ENCODE peak calls at places on chromosomes 4 and X, in six cellular contexts. L is astrocyte of the spinal cord, O is gastrocnemius medialis, Q is IMR-90, H is cardiac muscle cell, C is GM12864. S is an unnamed sample.

GRCh38 chr4:155245105-155245504 is 36.7 kb downstream of the NPY2R start:
- DNase-seq in C (no peak), L (no peak), H (no peak), Q (no peak), O (no peak), S (no peak)

GRCh38 chr4:91961504-91961903 is 342.3 kb upstream of the GRID2 start:
- DNase-seq in H (no peak), O (no peak), L (peak), C (no peak), Q (peak), S (no peak)

GRCh38 chr4:112449708-112450107 is 66.3 kb downstream of the NEUROG2 start:
- DNase-seq in C (no peak), L (no peak), Q (no peak), O (no peak), H (no peak), S (no peak)

GRCh38 chrX:76428243-76429130 is 977 bp downstream of the MAGEE1 start:
- DNase-seq in L (no peak), C (no peak), H (no peak), Q (no peak), O (no peak), S (no peak)

GRCh38 chrX:38817004-38817703 is 15.9 kb downstream of the MID1IP1 start:
- DNase-seq in Q (peak), L (no peak), C (no peak), O (peak), H (peak), S (no peak)

GRCh38 chrX:20547649-20548051 is 280.9 kb upstream of the RPS6KA3 start:
- DNase-seq in L (peak), O (no peak), H (no peak), C (no peak), Q (peak), S (no peak)

GRCh38 chrX:21408324-21408723 is 34.1 kb downstream of the CNKSR2 start:
- DNase-seq in H (no peak), L (peak), C (no peak), O (no peak), Q (no peak), S (peak)

GRCh38 chr4:25213327-25213979 is 20.4 kb upstream of the PI4K2B start:
- DNase-seq in O (no peak), H (no peak), C (no peak), L (no peak), Q (no peak), S (no peak)

GRCh38 chr4:16225996-16226815 is at the start of gene TAPT1:
- DNase-seq in L (peak), Q (peak), O (peak), C (no peak), H (peak), S (no peak)

GRCh38 chr4:47914219-47914925 is at the start of gene NFXL1:
- DNase-seq in O (peak), H (peak), C (peak), Q (peak), L (peak), S (peak)

GRCh38 chr4:132332932-132333722 is 816.0 kb upstream of the PCDH10 start:
- DNase-seq in H (no peak), Q (no peak), O (no peak), L (peak), C (no peak), S (no peak)

GRCh38 chrX:71619193-71619592 is 882 bp upstream of the CXCR3 start:
- DNase-seq in O (no peak), Q (no peak), H (no peak), L (no peak), C (no peak), S (no peak)

GRCh38 chr4:166941629-166942028 is 292.7 kb downstream of the SPOCK3 start:
- DNase-seq in Q (no peak), C (peak), O (no peak), L (peak), H (no peak), S (no peak)

GRCh38 chr4:25427871-25428270 is 50.8 kb downstream of the ANAPC4 start:
- DNase-seq in L (no peak), H (no peak), Q (no peak), O (no peak), C (no peak), S (no peak)

GRCh38 chr4:85967872-85968271 is 392.0 kb downstream of the MAPK10 start:
- DNase-seq in C (no peak), H (no peak), L (no peak), O (no peak), Q (peak), S (no peak)

GRCh38 chrX:19747672-19748610 is 139.5 kb downstream of the SH3KBP1 start:
- DNase-seq in O (no peak), C (peak), Q (no peak), L (no peak), H (no peak), S (no peak)

GRCh38 chrX:71099736-71100135 is 4.1 kb downstream of the FOXO4 start:
- DNase-seq in Q (no peak), H (no peak), O (no peak), C (no peak), L (no peak), S (no peak)

GRCh38 chrX:47958943-47959342 is 44.8 kb downstream of the ZNF182 start:
- DNase-seq in L (no peak), H (peak), O (no peak), C (no peak), Q (no peak), S (no peak)

GRCh38 chr4:126701756-126702155 is 931.0 kb upstream of the INTU start:
- DNase-seq in Q (peak), C (no peak), O (no peak), L (peak), H (no peak), S (no peak)

GRCh38 chr4:186587416-186588018 is 32.1 kb upstream of the MTNR1A start:
- DNase-seq in O (no peak), Q (peak), L (peak), C (peak), H (peak), S (peak)

GRCh38 chr4:27066591-27066990 is 205.9 kb downstream of the STIM2 start:
- DNase-seq in O (no peak), Q (no peak), H (no peak), L (no peak), C (no peak), S (peak)

GRCh38 chr4:85149656-85150055 is 183.2 kb upstream of the WDFY3 start:
- DNase-seq in L (peak), H (no peak), Q (peak), O (no peak), C (no peak), S (no peak)

GRCh38 chr4:125983168-125983567 is 668.4 kb downstream of the FAT4 start:
- DNase-seq in Q (no peak), O (no peak), H (no peak), C (no peak), L (no peak), S (no peak)

GRCh38 chr4:126778348-126778747 is 854.4 kb upstream of the INTU start:
- DNase-seq in L (peak), Q (peak), H (no peak), O (no peak), C (no peak), S (no peak)

GRCh38 chr4:88137112-88137511 is 21.3 kb downstream of the ABCG2 start:
- DNase-seq in C (no peak), L (peak), Q (peak), O (no peak), H (no peak), S (no peak)
- TF ChIP-seq CTCF in C (no peak), L (no peak), Q (no peak), O (no peak), H (no peak), S (no peak)

DNA sequence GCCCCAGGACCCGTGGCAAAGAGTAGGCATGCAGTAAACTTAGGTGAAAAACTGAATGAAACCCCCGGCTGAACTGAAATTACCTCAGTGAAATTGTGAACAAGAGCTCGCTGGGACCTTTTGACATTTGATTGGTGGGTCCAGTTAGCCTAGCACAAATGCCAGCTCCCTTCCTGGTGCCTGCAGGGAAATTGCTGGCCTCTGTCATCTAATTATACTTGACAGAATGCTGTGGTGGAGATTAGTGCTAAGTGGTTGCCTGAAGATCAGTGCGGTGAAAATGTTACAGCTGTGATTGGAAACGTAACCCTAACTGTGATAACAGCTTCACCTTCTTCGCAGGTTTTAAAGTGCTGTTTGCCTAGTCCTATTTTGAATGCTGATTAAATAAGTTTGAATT is 43.0 kb downstream of the ADD1 start:
- DNase-seq in O (no peak), H (peak), L (no peak), Q (no peak), C (no peak), S (no peak)
- H3K4me3 ChIP-seq in O (no peak), H (peak), L (no peak), Q (no peak), C (no peak), S (no peak)

GRCh38 chr4:159434496-159435241 is 331.8 kb downstream of the RAPGEF2 start:
- DNase-seq in L (peak), O (no peak), Q (peak), C (no peak), H (no peak), S (no peak)

GRCh38 chr4:159429693-159430035 is 326.8 kb downstream of the RAPGEF2 start:
- DNase-seq in L (no peak), C (no peak), Q (no peak), H (no peak), O (no peak), S (no peak)

GRCh38 chr4:159432436-159432835 is 329.6 kb downstream of the RAPGEF2 start:
- DNase-seq in Q (no peak), C (no peak), O (no peak), H (no peak), L (no peak), S (no peak)

GRCh38 chr4:159430896-159431295 is 328.0 kb downstream of the RAPGEF2 start:
- DNase-seq in L (no peak), H (no peak), O (no peak), C (no peak), Q (no peak), S (no peak)

DNA sequence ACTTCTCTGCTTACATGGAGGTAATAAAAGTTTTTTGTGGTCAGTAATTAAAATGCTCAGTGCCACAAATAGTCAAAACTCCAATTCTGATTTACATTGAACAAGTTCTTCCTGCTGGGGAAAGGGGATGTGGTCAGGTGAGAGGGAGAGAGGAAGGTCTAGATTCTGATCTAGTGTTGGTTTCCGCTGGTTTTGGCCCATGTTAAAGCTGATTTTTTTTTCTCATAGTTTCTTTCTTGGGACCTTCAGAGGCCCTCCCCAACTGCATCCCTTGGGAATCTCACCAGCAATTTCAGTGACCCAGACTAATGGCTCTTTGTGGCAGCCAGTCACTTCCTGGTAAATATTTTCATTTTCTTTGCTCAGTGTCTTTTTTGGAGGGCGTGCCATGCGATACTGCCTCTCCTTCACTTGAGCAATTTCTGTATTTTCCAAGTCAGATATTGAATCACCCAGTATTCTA is 332.7 kb downstream of the RAPGEF2 start:
- DNase-seq in L (peak), H (no peak), C (no peak), O (no peak), Q (no peak), S (no peak)
- TF ChIP-seq CTCF in L (no peak), H (no peak), C (no peak), O (no peak), Q (no peak), S (no peak)

GRCh38 chrX:153688071-153688470 is 345 bp downstream of the SLC6A8 start:
- DNase-seq in C (no peak), Q (no peak), O (no peak), L (no peak), H (no peak), S (no peak)

GRCh38 chrX:153688534-153688899 is 791 bp downstream of the SLC6A8 start:
- DNase-seq in Q (no peak), H (no peak), C (no peak), L (no peak), O (no peak), S (no peak)

GRCh38 chrX:153688900-153689590 is 1.3 kb downstream of the SLC6A8 start:
- DNase-seq in H (no peak), Q (peak), L (peak), C (no peak), O (peak), S (no peak)

GRCh38 chrX:153685751-153686676 is 1.7 kb upstream of the SLC6A8 start:
- DNase-seq in Q (no peak), L (no peak), C (no peak), H (no peak), O (no peak), S (no peak)

DNA sequence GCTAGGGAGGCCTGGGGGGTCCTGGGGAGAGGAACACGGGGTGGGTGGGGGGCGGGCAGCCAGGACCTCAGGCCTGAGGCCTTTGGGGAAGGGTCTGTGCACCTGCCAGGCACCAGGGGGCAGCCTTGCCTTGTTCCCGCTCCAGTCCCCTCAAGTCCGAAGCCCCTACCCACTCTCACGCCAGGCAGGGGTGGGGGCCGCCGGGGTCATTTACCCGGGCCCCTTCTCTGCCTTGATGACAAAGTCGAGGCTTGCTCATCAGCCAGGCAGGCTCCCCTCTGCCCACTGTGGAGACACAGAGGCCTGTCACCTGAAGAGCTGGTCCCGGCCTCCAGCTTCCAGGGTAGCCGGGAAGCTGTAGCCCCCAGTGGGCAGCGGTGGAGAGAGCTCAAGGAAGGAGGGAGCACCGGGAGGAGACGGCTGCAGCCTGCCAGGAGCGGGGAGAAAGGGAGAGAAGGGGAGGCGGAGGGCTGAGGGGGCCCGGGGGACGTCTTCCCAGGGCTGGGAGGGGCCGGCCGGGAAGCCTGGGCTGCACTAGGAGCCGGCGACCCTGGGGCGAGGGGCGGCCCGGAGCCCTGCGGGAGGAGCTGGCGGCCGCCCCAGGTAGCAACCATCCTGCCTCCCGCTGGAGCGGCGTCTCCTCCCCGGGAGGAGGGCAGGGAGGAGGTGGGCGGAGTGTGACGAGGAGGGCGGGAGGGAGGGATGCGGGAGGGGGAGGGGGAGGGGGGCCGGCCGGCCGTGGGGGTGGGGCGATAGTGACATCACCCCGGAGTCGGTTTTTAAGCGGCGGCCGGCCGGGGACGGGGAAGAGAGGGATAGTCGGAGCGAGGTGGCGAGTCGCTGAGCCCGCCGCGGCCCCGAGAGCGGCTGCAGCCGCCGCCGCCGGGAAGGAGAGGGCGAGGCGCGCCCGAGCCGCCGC is at the start of gene SLC6A8:
- DNase-seq in Q (peak), O (peak), L (peak), H (peak), C (no peak), S (no peak)
- H3K4me3 ChIP-seq in Q (peak), O (peak), L (peak), H (peak), C (no peak), S (peak)

GRCh38 chr4:4519296-4519898 is 22.5 kb downstream of the STX18 start:
- DNase-seq in O (no peak), C (no peak), Q (peak), H (peak), L (peak), S (no peak)
- TF ChIP-seq CTCF in O (no peak), C (peak), Q (peak), H (peak), L (peak), S (peak)

GRCh38 chr4:5730436-5730835 is 19.4 kb downstream of the EVC start:
- DNase-seq in H (no peak), O (no peak), Q (no peak), L (no peak), C (no peak), S (no peak)
- H3K4me3 ChIP-seq in H (no peak), O (no peak), Q (no peak), L (no peak), C (no peak), S (no peak)

GRCh38 chr4:156971623-156972369 is at the start of gene PDGFC:
- DNase-seq in H (peak), L (peak), C (no peak), Q (peak), O (peak), S (no peak)
- TF ChIP-seq CTCF in H (peak), L (peak), C (no peak), Q (peak), O (peak), S (peak)

S was measured in LNCaP clone FGC.